ENCODE peak calls at places on chromosome 7, in six cellular contexts. F is GM13977, H is vagina, C is fibroblast of lung, Q is GM12865, Z is transverse colon. W is an unnamed sample.

GRCh38 chr7:47659664-47660462 is 78.0 kb upstream of the TNS3 start:
- DNase-seq in Q (no peak), F (no peak), H (no peak), Z (no peak), C (no peak), W (no peak)

GRCh38 chr7:129480674-129481363 is 21.5 kb upstream of the SMKR1 start:
- DNase-seq in F (no peak), C (peak), Q (no peak), H (no peak), Z (no peak), W (no peak)

GRCh38 chr7:83166-83840 is 109.1 kb upstream of the FAM20C start:
- DNase-seq in Q (no peak), C (no peak), F (no peak), Z (no peak), H (no peak), W (no peak)

GRCh38 chr7:101564778-101565211 is 64.3 kb downstream of the MYL10 start:
- DNase-seq in F (no peak), H (no peak), Z (peak), Q (no peak), C (no peak), W (peak)

GRCh38 chr7:34320926-34321609 is 336.9 kb upstream of the NPSR1 start:
- DNase-seq in C (peak), H (no peak), Z (peak), F (peak), Q (peak), W (peak)

GRCh38 chr7:27966219-27966780 is 214.3 kb downstream of the JAZF1 start:
- DNase-seq in F (no peak), Q (no peak), C (no peak), H (no peak), Z (no peak), W (no peak)

GRCh38 chr7:139666501-139666900 is 111.3 kb downstream of the HIPK2 start:
- DNase-seq in Q (no peak), H (no peak), C (no peak), Z (no peak), F (no peak), W (no peak)

GRCh38 chr7:78020131-78020873 is 221.7 kb downstream of the PHTF2 start:
- DNase-seq in F (peak), C (peak), Q (peak), Z (peak), H (no peak), W (peak)

GRCh38 chr7:143305423-143306070 is 10.4 kb upstream of the CLCN1 start:
- DNase-seq in H (no peak), Z (peak), Q (peak), F (peak), C (peak), W (no peak)

GRCh38 chr7:130845581-130846085 is 111.6 kb upstream of the KLF14 start:
- DNase-seq in F (no peak), Q (no peak), H (no peak), Z (no peak), C (peak), W (no peak)

GRCh38 chr7:46791180-46791579 is 790.7 kb downstream of the TNS3 start:
- DNase-seq in Z (no peak), Q (no peak), F (no peak), C (no peak), H (no peak), W (no peak)

GRCh38 chr7:13312327-13312726 is 624.9 kb downstream of the ARL4A start:
- DNase-seq in Z (no peak), Q (no peak), H (no peak), C (no peak), F (no peak), W (no peak)

GRCh38 chr7:99036531-99037175 is 107.3 kb downstream of the SMURF1 start:
- DNase-seq in H (no peak), Q (no peak), F (no peak), Z (no peak), C (peak), W (no peak)

GRCh38 chr7:81510122-81510521 is 259.7 kb downstream of the HGF start:
- DNase-seq in H (no peak), C (no peak), Q (no peak), F (no peak), Z (no peak), W (no peak)

GRCh38 chr7:99079104-99079503 is 64.8 kb downstream of the SMURF1 start:
- DNase-seq in C (no peak), H (no peak), Z (peak), Q (no peak), F (peak), W (peak)

GRCh38 chr7:45220846-45221245 is 63.3 kb downstream of the RAMP3 start:
- DNase-seq in H (no peak), Z (no peak), C (no peak), F (no peak), Q (no peak), W (no peak)

GRCh38 chr7:17706734-17707133 is 233.6 kb downstream of the SNX13 start:
- DNase-seq in F (peak), Q (peak), C (peak), Z (peak), H (no peak), W (peak)

GRCh38 chr7:1854521-1855395 is 184.7 kb downstream of the ELFN1 start:
- DNase-seq in C (no peak), F (no peak), Z (peak), H (no peak), Q (no peak), W (no peak)

GRCh38 chr7:65968256-65969185 is 13.5 kb downstream of the GUSB start:
- DNase-seq in Q (no peak), H (no peak), F (no peak), Z (no peak), C (no peak), W (no peak)

GRCh38 chr7:17444673-17445072 is 146.2 kb downstream of the AHR start:
- DNase-seq in Q (no peak), F (no peak), Z (no peak), C (peak), H (no peak), W (no peak)

GRCh38 chr7:134599371-134599770 is 47.3 kb upstream of the BPGM start:
- DNase-seq in H (no peak), C (no peak), F (no peak), Z (no peak), Q (no peak), W (no peak)

GRCh38 chr7:152709307-152710133 is 33.6 kb upstream of the XRCC2 start:
- DNase-seq in F (no peak), C (peak), Z (no peak), H (no peak), Q (no peak), W (no peak)

GRCh38 chr7:135976312-135977019 is 693 bp downstream of the MTPN start:
- DNase-seq in C (no peak), Q (peak), H (no peak), Z (peak), F (peak), W (peak)

GRCh38 chr7:32266932-32267475 is 196.8 kb upstream of the PDE1C start:
- DNase-seq in F (no peak), Q (no peak), H (no peak), C (no peak), Z (no peak), W (no peak)

GRCh38 chr7:51161937-51162336 is 154.7 kb downstream of the COBL start:
- DNase-seq in Q (no peak), Z (no peak), F (no peak), C (no peak), H (no peak), W (no peak)

GRCh38 chr7:29306276-29307036 is 111.9 kb downstream of the CHN2 start:
- DNase-seq in F (no peak), Q (no peak), C (no peak), H (no peak), Z (no peak), W (no peak)

GRCh38 chr7:70298780-70299446 is 700.6 kb downstream of the AUTS2 start:
- DNase-seq in Q (no peak), H (no peak), F (no peak), Z (no peak), C (no peak), W (no peak)

GRCh38 chr7:79339208-79339925 is 114.1 kb downstream of the MAGI2 start:
- DNase-seq in H (no peak), Q (no peak), Z (no peak), F (no peak), C (no peak), W (no peak)

GRCh38 chr7:27546610-27547009 is 116.1 kb downstream of the HIBADH start:
- DNase-seq in Z (no peak), C (no peak), H (no peak), F (no peak), Q (no peak), W (no peak)

GRCh38 chr7:121262221-121262620 is 66.6 kb upstream of the WNT16 start:
- DNase-seq in F (no peak), H (no peak), Q (no peak), C (no peak), Z (no peak), W (no peak)
- TF ChIP-seq CTCF in F (no peak), H (no peak), Q (no peak), C (no peak), Z (no peak), W (no peak)

DNA sequence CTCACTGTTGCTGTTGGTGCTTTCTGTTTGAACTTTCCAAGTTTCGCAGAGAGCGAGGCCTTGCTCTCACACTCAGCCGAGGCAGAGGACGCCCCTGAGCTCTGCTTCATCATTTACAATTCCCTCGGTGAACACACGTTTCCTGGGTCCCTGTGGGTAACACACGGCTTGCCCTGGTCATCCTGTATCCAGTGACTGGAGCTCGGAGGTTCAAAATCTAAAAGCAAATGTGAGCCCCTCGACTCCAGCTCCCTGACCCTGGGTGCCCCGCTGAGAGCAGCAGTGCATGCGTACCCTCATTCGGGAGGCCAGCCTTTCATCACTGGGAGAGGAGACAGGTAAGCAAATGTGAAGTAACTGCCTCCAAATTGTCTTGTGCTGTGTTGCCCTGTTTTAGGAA is 5.8 kb downstream of the CNPY1 start:
- DNase-seq in F (no peak), Q (no peak), C (no peak), Z (no peak), H (no peak), W (no peak)
- TF ChIP-seq CTCF in F (no peak), Q (no peak), C (no peak), Z (no peak), H (no peak), W (no peak)

DNA sequence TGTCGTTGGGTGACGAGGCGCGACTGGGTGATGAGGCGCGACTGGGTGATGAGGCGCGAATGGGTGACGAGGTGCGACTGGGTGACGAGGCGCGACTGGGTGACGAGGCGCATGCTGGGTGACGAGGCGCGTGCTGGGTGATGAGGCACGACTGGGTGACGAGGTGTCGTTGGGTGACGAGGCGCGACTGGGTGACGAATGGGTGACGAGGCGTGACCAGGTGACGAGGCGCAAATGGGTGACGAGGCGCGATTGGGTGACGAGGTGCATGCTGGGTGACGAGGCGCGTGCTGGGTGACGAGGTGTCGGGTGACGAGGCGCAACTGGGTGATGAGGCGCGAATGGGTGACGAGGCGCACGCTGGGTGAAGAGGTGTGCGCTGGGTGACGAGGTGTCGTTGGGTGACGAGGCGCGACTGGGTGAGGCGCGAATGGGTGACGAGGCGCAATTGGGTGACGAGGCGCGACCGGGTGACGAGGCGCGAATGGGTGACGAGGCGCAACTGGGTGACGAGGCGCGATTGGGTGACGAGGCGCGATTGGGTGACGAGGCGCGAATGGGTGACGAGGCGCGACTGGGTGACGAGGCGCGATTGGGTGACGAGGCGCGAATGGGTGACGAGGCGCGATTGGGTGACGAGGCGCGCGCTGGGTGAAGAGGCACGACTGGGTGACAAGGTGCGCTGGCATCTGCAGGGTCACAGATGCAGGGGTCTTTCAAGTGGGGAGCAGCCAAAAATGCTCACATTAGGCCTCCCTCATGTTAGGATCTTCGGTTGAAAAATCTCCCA is 7.9 kb upstream of the NOM1 start:
- DNase-seq in C (no peak), F (no peak), Q (no peak), H (no peak), Z (no peak), W (no peak)
- TF ChIP-seq CTCF in C (no peak), F (no peak), Q (no peak), H (no peak), Z (no peak), W (no peak)

GRCh38 chr7:113289140-113289740 is 170.9 kb upstream of the SMIM30 start:
- DNase-seq in C (peak), H (no peak), Q (peak), F (peak), Z (no peak), W (peak)
- TF ChIP-seq CTCF in C (peak), H (no peak), Q (peak), F (peak), Z (peak), W (peak)

DNA sequence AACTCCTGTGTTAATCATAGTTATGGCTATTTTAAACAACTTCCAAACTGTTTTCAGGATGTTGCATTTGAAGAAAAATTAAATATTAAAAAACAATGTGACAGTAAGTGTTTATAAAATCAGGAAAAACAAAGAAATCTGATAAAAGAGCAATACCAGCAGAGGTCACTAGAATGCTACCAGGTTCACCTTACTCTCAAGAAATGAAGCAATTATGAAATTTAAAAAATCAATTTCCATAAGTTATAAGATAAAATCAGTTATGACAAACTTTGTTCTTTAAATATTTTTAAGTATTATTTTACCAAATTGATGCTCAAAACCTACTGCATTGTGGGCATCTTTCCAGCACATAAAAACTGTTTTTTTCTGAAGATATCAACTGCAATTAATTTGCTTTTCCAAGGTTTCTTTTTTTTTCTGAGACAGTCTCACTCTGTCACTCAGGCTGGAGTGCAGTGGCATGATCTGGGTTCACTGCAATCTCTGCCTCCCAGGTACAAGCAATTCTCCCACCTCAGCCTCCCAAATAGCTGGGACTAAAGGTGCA is 50.7 kb upstream of the RHEB start:
- DNase-seq in F (no peak), H (no peak), C (peak), Q (peak), Z (no peak), W (no peak)
- TF ChIP-seq CTCF in F (peak), H (no peak), C (peak), Q (peak), Z (peak), W (peak)

GRCh38 chr7:95630702-95631458 is 34.6 kb upstream of the PDK4 start:
- DNase-seq in H (no peak), Z (no peak), C (peak), F (no peak), Q (no peak), W (no peak)

GRCh38 chr7:95623788-95624187 is 27.5 kb upstream of the PDK4 start:
- DNase-seq in H (no peak), C (no peak), Q (no peak), F (no peak), Z (no peak), W (no peak)

GRCh38 chr7:95632609-95633008 is 36.3 kb upstream of the PDK4 start:
- DNase-seq in Z (no peak), Q (no peak), C (peak), H (no peak), F (no peak), W (no peak)

GRCh38 chr7:95631545-95631944 is 35.2 kb upstream of the PDK4 start:
- DNase-seq in F (no peak), H (no peak), Z (no peak), C (peak), Q (no peak), W (no peak)

GRCh38 chr7:95628831-95629439 is 32.6 kb upstream of the PDK4 start:
- DNase-seq in C (peak), Q (no peak), Z (no peak), F (no peak), H (no peak), W (no peak)
- TF ChIP-seq CTCF in C (no peak), Q (no peak), Z (no peak), F (no peak), H (no peak), W (no peak)

GRCh38 chr7:126302639-126303038 is 950.1 kb downstream of the GRM8 start:
- DNase-seq in F (no peak), Z (no peak), Q (no peak), H (no peak), C (no peak), W (no peak)

GRCh38 chr7:126303926-126304325 is 948.8 kb downstream of the GRM8 start:
- DNase-seq in C (no peak), Q (no peak), H (no peak), F (no peak), Z (no peak), W (no peak)
- TF ChIP-seq CTCF in C (no peak), Q (no peak), H (no peak), F (no peak), Z (no peak), W (no peak)